ENCODE peak calls at places on chromosome 16, in seven cellular contexts. N is cardiac muscle cell, M is left lung, K is H9, H is SJCRH30, L is heart right ventricle, Q is left ventricle myocardium inferior. O is an unnamed sample.

GRCh38 chr16:1810106-1810505 is 16.5 kb downstream of the HAGH start:
- DNase-seq in N (no peak), M (peak; percentile 57), K (no peak), H (no peak), L (no peak), Q (no peak), O (no peak)

GRCh38 chr16:57576429-57576870 is 34.0 kb downstream of the ADGRG5 start:
- DNase-seq in N (peak; percentile 76), M (peak; percentile 89), K (peak; percentile 82), H (peak; percentile 71), L (peak; percentile 77), Q (peak; percentile 73), O (peak; percentile 78)

GRCh38 chr16:695355-696089 is 5.3 kb upstream of the WDR24 start:
- DNase-seq in N (no peak), M (no peak), K (peak; percentile 62), H (peak; percentile 64), L (no peak), Q (no peak), O (no peak)

GRCh38 chr16:56708821-56709685 is 20.9 kb upstream of the NUP93 start:
- DNase-seq in N (no peak), M (no peak), K (no peak), H (no peak), L (no peak), Q (no peak), O (no peak)

GRCh38 chr16:53415504-53415903 is 18.8 kb upstream of the RBL2 start:
- DNase-seq in N (no peak), M (no peak), K (peak; percentile 66), H (no peak), L (no peak), Q (no peak), O (peak; percentile 53)

GRCh38 chr16:87540072-87540976 is 47.5 kb upstream of the ZCCHC14 start:
- DNase-seq in N (no peak), M (no peak), K (no peak), H (no peak), L (no peak), Q (no peak), O (no peak)

GRCh38 chr16:14249291-14250032 is 178.3 kb downstream of the MRTFB start:
- DNase-seq in N (peak; percentile 58), M (no peak), K (no peak), H (peak; percentile 31), L (no peak), Q (no peak), O (peak; percentile 25)

GRCh38 chr16:52068447-52069074 is 478.4 kb downstream of the TOX3 start:
- DNase-seq in N (peak; percentile 21), M (no peak), K (peak; percentile 53), H (peak; percentile 4), L (no peak), Q (no peak), O (peak; percentile 32)

GRCh38 chr16:57960826-57961472 is 10.0 kb downstream of the CNGB1 start:
- DNase-seq in N (no peak), M (peak; percentile 51), K (peak; percentile 20), H (no peak), L (no peak), Q (no peak), O (no peak)

GRCh38 chr16:83722501-83723183 is 85.1 kb upstream of the HSBP1 start:
- DNase-seq in N (no peak), M (no peak), K (no peak), H (no peak), L (no peak), Q (no peak), O (no peak)

GRCh38 chr16:80480664-80481063 is 60.1 kb upstream of the DYNLRB2 start:
- DNase-seq in N (no peak), M (no peak), K (no peak), H (no peak), L (no peak), Q (no peak), O (no peak)

GRCh38 chr16:70635356-70636016 is 10.9 kb upstream of the IL34 start:
- DNase-seq in N (peak; percentile 76), M (no peak), K (no peak), H (no peak), L (peak; percentile 38), Q (peak; percentile 33), O (no peak)

GRCh38 chr16:57701759-57702371 is 7.3 kb downstream of the DRC7 start:
- DNase-seq in N (no peak), M (no peak), K (no peak), H (no peak), L (no peak), Q (no peak), O (no peak)

GRCh38 chr16:1870365-1871082 is 1.4 kb downstream of the MEIOB start:
- DNase-seq in N (peak; percentile 23), M (no peak), K (no peak), H (no peak), L (no peak), Q (no peak), O (no peak)

GRCh38 chr16:20898938-20899502 is 1.1 kb downstream of the DCUN1D3 start:
- DNase-seq in N (peak; percentile 78), M (no peak), K (no peak), H (no peak), L (no peak), Q (no peak), O (no peak)

DNA sequence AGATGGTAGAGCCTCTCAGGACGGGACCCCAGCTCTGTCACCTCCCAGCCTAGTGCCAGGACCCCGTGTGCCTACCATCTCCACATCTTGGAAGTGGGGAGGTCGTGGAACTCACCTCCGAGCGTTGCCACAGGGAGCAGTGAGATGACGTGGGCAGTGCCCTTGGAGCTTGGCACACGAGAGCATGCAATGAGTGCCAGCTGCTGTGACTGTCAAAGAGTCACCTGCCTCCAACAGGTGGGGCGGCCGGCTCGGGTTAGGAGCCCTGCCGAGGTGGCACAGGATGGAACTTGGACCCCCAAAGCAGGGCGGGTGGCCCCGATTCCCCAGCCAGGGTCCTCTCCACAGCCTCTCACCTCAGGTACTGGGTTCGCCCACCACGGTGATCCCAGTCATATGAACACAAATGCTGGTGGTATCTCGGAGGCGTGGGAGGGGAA is 5.5 kb downstream of the VPS4A start:
- DNase-seq in N (no peak), M (no peak), K (no peak), H (no peak), L (no peak), Q (no peak), O (no peak)
- H3K27ac ChIP-seq in N (no peak overlapping the region), M (no peak overlapping the region), K (no peak overlapping the region), H (no peak overlapping the region), L (no peak overlapping the region), Q (no peak overlapping the region), O (no peak overlapping the region)

GRCh38 chr16:30744146-30744545 is 4.1 kb upstream of the PHKG2 start:
- DNase-seq in N (no peak), M (no peak), K (no peak), H (no peak), L (no peak), Q (peak; percentile 33), O (no peak)
- H3K27ac ChIP-seq in N (no peak overlapping the region), M (no peak overlapping the region), K (no peak overlapping the region), H (no peak overlapping the region), L (peak overlapping the region; percentile 71), Q (peak overlapping the region; percentile 74), O (no peak overlapping the region)

GRCh38 chr16:85587763-85588474 is 25.2 kb upstream of the GSE1 start:
- DNase-seq in N (no peak), M (no peak), K (no peak), H (no peak), L (no peak), Q (no peak), O (no peak)

GRCh38 chr16:85584989-85585388 is 28.1 kb upstream of the GSE1 start:
- DNase-seq in N (no peak), M (no peak), K (no peak), H (no peak), L (no peak), Q (no peak), O (no peak)

GRCh38 chr16:85584192-85584757 is 28.8 kb upstream of the GSE1 start:
- DNase-seq in N (no peak), M (no peak), K (no peak), H (no peak), L (no peak), Q (no peak), O (no peak)

GRCh38 chr16:85585762-85586161 is 27.4 kb upstream of the GSE1 start:
- DNase-seq in N (no peak), M (no peak), K (no peak), H (no peak), L (no peak), Q (no peak), O (no peak)

GRCh38 chr16:85586360-85587145 is 26.6 kb upstream of the GSE1 start:
- DNase-seq in N (no peak), M (no peak), K (no peak), H (peak; percentile 91), L (peak; percentile 59), Q (peak; percentile 37), O (peak; percentile 40)
- H3K27ac ChIP-seq in N (no peak overlapping the region), M (no peak overlapping the region), K (no peak overlapping the region), H (peak overlapping the region; percentile 62), L (no peak overlapping the region), Q (no peak overlapping the region), O (peak overlapping the region; percentile 47)

DNA sequence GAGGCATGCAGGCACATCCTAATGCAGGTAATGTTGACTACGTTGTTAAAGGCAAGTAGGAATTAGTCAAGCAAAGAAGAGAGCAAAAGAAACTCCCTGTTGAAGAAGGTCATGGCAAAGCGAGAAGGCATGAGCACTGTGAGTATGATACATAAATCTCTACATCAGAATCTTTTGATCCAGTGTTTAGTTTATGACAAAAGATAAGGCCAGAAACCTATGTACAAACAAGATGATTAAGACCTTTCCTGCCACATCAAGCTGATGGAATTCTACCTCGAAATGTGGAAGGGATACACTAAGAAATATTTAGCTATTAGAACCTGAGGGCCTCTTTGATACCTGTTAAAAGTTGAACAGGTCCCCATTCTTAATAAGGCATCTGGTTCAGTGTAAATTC is 20.2 kb downstream of the SYCE1L start:
- DNase-seq in N (no peak), M (no peak), K (no peak), H (no peak), L (no peak), Q (no peak), O (no peak)
- H3K27ac ChIP-seq in N (no peak overlapping the region), M (no peak overlapping the region), K (no peak overlapping the region), H (no peak overlapping the region), L (no peak overlapping the region), Q (no peak overlapping the region), O (no peak overlapping the region)

GRCh38 chr16:89019511-89019910 is 42.5 kb upstream of the CBFA2T3 start:
- DNase-seq in N (no peak), M (peak; percentile 62), K (no peak), H (no peak), L (no peak), Q (peak; percentile 7), O (no peak)
- H3K27ac ChIP-seq in N (no peak overlapping the region), M (no peak overlapping the region), K (no peak overlapping the region), H (no peak overlapping the region), L (no peak overlapping the region), Q (no peak overlapping the region), O (no peak overlapping the region)

GRCh38 chr16:8623634-8624033 is 2.1 kb downstream of the METTL22 start:
- DNase-seq in N (no peak), M (no peak), K (no peak), H (no peak), L (no peak), Q (no peak), O (no peak)
- H3K27ac ChIP-seq in N (no peak overlapping the region), M (no peak overlapping the region), K (no peak overlapping the region), H (no peak overlapping the region), L (no peak overlapping the region), Q (no peak overlapping the region), O (no peak overlapping the region)

O was measured in WERI-Rb-1.